ENCODE peak calls at places on chromosomes 5 and 9, in four cellular contexts. C is Calu3, H is neural progenitor cell, J is dorsolateral prefrontal cortex. N is an unnamed sample.

GRCh38 chr9:116987902-116988301 is 300.8 kb downstream of the TRIM32 start:
- DNase-seq in H (no peak), C (no peak), J (no peak), N (no peak)

GRCh38 chr5:76199321-76200318 is 116.4 kb downstream of the SV2C start:
- DNase-seq in C (no peak), J (no peak), H (no peak), N (no peak)

GRCh38 chr9:21795483-21795882 is 7.0 kb upstream of the MTAP start:
- DNase-seq in J (no peak), H (no peak), C (no peak), N (no peak)

GRCh38 chr9:137311171-137311970 is 9.3 kb upstream of the NRARP start:
- DNase-seq in C (peak; percentile 91), J (no peak), H (peak; percentile 1), N (peak; percentile 12)

GRCh38 chr5:94240616-94241287 is 377.7 kb downstream of the KIAA0825 start:
- DNase-seq in H (no peak), J (no peak), C (no peak), N (no peak)

GRCh38 chr9:113579270-113580040 is 115.9 kb downstream of the RGS3 start:
- DNase-seq in J (no peak), H (no peak), C (no peak), N (no peak)

GRCh38 chr5:100826133-100826532 is 76.9 kb downstream of the ST8SIA4 start:
- DNase-seq in C (no peak), H (no peak), J (no peak), N (no peak)

GRCh38 chr5:91183743-91184142 is 199.4 kb downstream of the ARRDC3 start:
- DNase-seq in C (peak; percentile 23), H (no peak), J (no peak), N (no peak)

GRCh38 chr5:7540806-7541205 is 144.9 kb downstream of the ADCY2 start:
- DNase-seq in J (no peak), C (no peak), H (peak; percentile 8), N (no peak)

GRCh38 chr5:7541898-7542297 is 146.0 kb downstream of the ADCY2 start:
- DNase-seq in C (no peak), J (no peak), H (no peak), N (no peak)

GRCh38 chr5:7548576-7548975 is 152.6 kb downstream of the ADCY2 start:
- DNase-seq in J (no peak), H (no peak), C (no peak), N (no peak)

DNA sequence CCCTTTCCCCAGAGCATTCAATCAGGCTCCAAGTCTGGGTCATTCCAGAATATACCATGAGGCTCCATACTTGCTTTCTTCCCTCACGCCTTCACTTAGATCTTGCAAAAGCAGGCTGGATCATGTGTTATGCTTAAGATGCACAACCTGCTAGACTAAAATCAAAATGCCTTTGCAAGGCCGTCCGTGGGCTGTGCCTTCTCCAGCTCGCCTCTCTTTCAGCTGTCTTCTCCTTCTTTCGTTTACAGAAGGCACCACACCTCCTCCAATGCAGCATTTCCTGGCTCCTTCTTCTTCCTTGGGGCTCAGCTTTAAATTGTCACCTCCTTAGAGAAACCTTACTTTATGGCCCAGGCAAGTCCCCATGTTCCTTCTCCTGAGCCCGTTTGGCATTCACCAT is 150.6 kb downstream of the ADCY2 start:
- DNase-seq in H (no peak), J (no peak), C (no peak), N (no peak)
- TF ChIP-seq CTCF in H (no peak), J (no peak), C (no peak), N (no peak)

GRCh38 chr9:127194881-127195713 is 69.5 kb upstream of the GARNL3 start:
- DNase-seq in J (no peak), C (no peak), H (no peak), N (no peak)
- TF ChIP-seq CTCF in J (no peak), C (no peak), H (peak; percentile 25), N (peak; percentile 22)

GRCh38 chr5:71786337-71787060 is 67.4 kb downstream of the CARTPT start:
- DNase-seq in J (no peak), C (no peak), H (peak; percentile 15), N (no peak)

GRCh38 chr5:71783891-71784290 is 64.8 kb downstream of the CARTPT start:
- DNase-seq in C (no peak), H (no peak), J (no peak), N (no peak)

GRCh38 chr5:71782393-71782770 is 63.3 kb downstream of the CARTPT start:
- DNase-seq in C (peak; percentile 16), H (no peak), J (no peak), N (no peak)

GRCh38 chr5:71780597-71780996 is 61.5 kb downstream of the CARTPT start:
- DNase-seq in H (no peak), C (no peak), J (no peak), N (no peak)

DNA sequence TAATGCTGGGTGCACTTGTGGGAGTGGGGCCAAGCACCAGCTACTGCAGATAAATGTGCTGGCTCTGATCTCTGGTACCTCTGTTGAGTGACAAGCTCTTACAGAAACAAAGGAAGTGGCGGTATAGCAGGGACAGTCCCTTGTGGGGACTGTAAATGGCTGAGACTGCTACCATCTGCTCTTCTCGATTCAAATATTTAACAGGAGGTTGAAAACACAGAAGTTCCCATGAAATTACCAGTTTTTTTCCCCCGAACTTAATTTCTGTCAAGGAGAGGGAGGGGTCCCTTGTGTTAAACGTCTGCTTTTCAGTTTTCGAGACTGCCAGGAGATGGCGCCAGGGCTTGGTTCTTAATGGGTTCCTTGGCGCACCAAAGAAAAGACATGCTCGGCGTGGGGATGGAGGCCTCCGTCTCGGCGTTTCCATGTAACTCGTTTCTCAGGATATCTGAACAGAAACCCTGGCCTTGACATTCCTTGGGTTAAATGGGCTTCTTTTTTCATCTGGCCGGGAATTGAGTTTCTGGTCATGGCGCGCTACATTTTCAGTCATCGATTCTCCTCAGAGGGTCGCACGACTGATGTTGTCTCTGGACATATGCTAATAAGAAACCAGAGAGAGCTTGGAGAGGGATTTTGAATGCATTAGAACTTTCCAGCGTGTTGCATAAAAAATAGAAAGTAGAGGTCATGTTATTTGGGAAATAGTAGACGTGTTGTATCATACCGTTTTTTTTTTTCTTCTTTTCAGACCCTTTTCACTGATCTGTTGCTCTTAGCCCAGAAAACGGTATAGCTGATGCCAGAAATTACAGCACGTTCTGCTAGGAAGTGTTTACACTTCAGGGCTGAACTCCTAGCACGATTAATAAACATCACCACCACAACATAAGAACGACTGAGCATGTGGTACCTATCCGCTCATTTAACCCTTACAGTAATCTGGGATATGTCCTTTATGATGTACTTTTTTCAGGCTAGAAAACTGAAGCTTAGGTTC is 64.0 kb downstream of the CARTPT start:
- DNase-seq in H (peak; percentile 89), C (peak; percentile 83), J (peak; percentile 84), N (peak; percentile 91)
- TF ChIP-seq CTCF in H (peak; percentile 91), C (peak; percentile 55), J (peak; percentile 89), N (peak; percentile 73)

GRCh38 chr5:137900925-137901817 is 11.9 kb downstream of the PKD2L2 start:
- DNase-seq in H (no peak), C (no peak), J (no peak), N (no peak)
- TF ChIP-seq CTCF in H (no peak), C (no peak), J (no peak), N (no peak)

GRCh38 chr5:141345327-141345726 is 1.7 kb downstream of the PCDHGA3 start:
- DNase-seq in J (no peak), H (no peak), C (no peak), N (no peak)

GRCh38 chr5:141338538-141339306 is at the start of gene PCDHGA2:
- DNase-seq in J (no peak), H (peak; percentile 54), C (no peak), N (peak; percentile 25)

GRCh38 chr5:141342773-141343172 is 856 bp upstream of the PCDHGA3 start:
- DNase-seq in J (no peak), H (no peak), C (no peak), N (no peak)

GRCh38 chr5:141343953-141344463 is 379 bp downstream of the PCDHGA3 start:
- DNase-seq in J (no peak), C (no peak), H (no peak), N (no peak)

DNA sequence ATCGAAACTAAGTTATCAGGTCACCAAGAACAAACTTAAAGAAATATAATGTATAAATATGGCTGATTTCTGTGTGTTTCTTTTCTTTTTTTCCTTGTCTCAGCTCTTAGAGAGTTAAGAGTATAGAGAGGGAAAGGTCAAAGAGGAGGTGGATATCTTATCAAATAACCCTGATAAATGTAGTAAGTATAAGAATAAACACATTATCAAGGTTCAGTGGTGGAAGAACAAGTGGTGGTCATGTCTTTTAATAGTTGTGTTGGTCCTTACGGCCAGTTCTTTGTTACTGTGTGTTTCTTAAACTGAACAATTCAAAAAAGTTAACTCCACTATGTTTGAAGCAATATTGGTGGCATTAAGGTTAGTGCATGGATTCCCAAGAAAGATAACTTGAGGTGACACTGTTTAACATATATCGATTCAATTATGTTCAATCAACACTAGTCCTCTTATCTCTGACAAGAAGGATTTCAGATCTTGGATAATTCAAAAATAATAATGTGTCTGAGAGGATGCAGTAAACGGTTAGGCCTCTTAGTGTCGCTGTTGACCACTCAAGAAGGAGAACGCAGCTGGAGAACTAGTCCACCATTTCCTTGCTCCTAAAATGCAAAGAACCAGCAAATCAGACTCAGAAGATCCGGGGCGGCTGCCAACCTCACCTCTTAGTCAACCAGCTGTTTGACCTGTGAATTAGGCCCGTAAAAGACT is at the start of gene PCDHGA3:
- DNase-seq in H (no peak), C (no peak), J (no peak), N (no peak)
- TF ChIP-seq CTCF in H (peak; percentile 45), C (no peak), J (peak; percentile 17), N (peak; percentile 36)

GRCh38 chr5:5061836-5062235 is 78.3 kb upstream of the ADAMTS16 start:
- DNase-seq in C (no peak), J (no peak), H (no peak), N (no peak)

GRCh38 chr5:5066276-5067186 is 73.6 kb upstream of the ADAMTS16 start:
- DNase-seq in C (no peak), H (no peak), J (no peak), N (no peak)

GRCh38 chr5:5065472-5065871 is 74.7 kb upstream of the ADAMTS16 start:
- DNase-seq in C (no peak), J (no peak), H (no peak), N (no peak)

GRCh38 chr5:5062903-5063302 is 77.2 kb upstream of the ADAMTS16 start:
- DNase-seq in C (no peak), H (no peak), J (no peak), N (no peak)

DNA sequence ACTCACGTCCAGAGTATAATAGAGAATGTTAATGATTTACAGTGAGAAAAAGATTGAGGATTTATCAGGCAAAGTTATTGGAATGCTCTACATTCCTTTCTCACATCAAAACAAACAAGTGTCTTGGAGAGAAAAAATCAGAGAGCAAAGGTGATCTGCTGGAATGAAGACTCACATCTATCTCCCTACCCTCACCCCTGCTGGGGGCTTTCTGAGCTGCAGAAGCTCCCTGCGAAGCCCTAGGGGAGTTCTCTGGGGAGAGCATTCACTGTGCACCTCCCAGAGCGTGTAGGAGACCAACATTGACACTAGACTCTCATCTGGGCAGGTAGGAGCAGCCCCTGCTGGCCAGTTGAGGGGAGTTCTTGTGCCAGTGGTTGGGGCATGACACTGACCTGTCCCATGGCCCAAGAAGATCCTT is 76.6 kb upstream of the ADAMTS16 start:
- DNase-seq in J (no peak), H (peak; percentile 14), C (no peak), N (no peak)
- TF ChIP-seq CTCF in J (peak; percentile 14), H (peak; percentile 42), C (no peak), N (peak; percentile 46)

GRCh38 chr9:93909242-93909616 is 45.9 kb downstream of the BARX1 start:
- DNase-seq in J (no peak), H (no peak), C (no peak), N (no peak)
- TF ChIP-seq CTCF in J (no peak), H (no peak), C (no peak), N (no peak)

DNA sequence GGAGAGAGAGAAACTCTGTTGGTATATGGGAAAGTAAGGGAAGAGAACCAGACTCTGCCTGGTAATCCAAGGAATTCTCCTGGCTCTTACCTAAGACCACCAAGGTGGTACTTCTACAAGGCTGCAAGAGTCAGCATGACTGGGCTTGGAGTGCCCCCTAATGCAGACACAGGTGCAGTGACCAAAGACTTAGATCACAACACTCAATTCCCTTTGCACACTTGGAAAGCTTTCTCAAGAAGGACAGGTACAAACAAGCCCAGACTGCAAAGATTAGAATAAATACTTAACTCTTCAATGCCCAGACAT is 25.2 kb downstream of the UGT3A2 start:
- DNase-seq in H (peak; percentile 57), C (peak; percentile 7), J (no peak), N (peak; percentile 59)
- TF ChIP-seq CTCF in H (peak; percentile 49), C (no peak), J (no peak), N (peak; percentile 78)

N was measured in WERI-Rb-1.